ENCODE peak calls at places on chromosomes 6 and 20, in ten cellular contexts. H is T-helper 17 cell; M is LNCaP clone FGC; L is T-helper 2 cell; B is fibroblast of lung; Z is stimulated activated CD8-positive, alpha-beta memory T cell treated with anti-CD3 and anti-CD28 coated beads, Interleukin-2, amount 100 ng/mL, for 1 hour; C is heart right ventricle; X is brain pericyte; D is effector CD4-positive, alpha-beta T cell; U is esophagus squamous epithelium. N is an unnamed sample.

GRCh38 chr20:63312690-63313348 is 19.8 kb downstream of the COL20A1 start:
- DNase-seq in L (no peak), H (no peak), D (no peak), X (no peak), Z (no peak), M (no peak), C (peak), U (no peak), B (no peak), N (no peak)

GRCh38 chr20:62659488-62659887 is 17.2 kb downstream of the SLCO4A1 start:
- DNase-seq in Z (no peak), M (no peak), B (no peak), D (no peak), U (no peak), C (no peak), X (no peak), H (no peak), L (no peak), N (no peak)

GRCh38 chr6:41702089-41702745 is 33.2 kb downstream of the TFEB start:
- DNase-seq in X (no peak), L (no peak), C (no peak), M (no peak), U (no peak), D (no peak), H (no peak), Z (no peak), B (no peak), N (no peak)

GRCh38 chr6:3745566-3746118 is 5.9 kb downstream of the PXDC1 start:
- DNase-seq in D (no peak), Z (no peak), H (no peak), M (no peak), U (no peak), L (no peak), C (no peak), B (no peak), X (no peak), N (no peak)

GRCh38 chr6:98044791-98045190 is 761.8 kb upstream of the MMS22L start:
- DNase-seq in D (no peak), X (no peak), Z (no peak), L (no peak), M (no peak), U (no peak), C (no peak), B (no peak), H (no peak), N (no peak)

GRCh38 chr20:62605996-62606395 is 36.3 kb upstream of the SLCO4A1 start:
- DNase-seq in Z (no peak), C (no peak), U (no peak), D (no peak), X (no peak), L (no peak), B (no peak), M (no peak), H (no peak), N (no peak)

GRCh38 chr20:63775096-63775978 is 35.8 kb downstream of the SLC2A4RG start:
- DNase-seq in D (no peak), Z (no peak), B (peak), L (no peak), U (no peak), H (no peak), X (no peak), C (no peak), M (no peak), N (no peak)

GRCh38 chr20:50921055-50921454 is 10.2 kb downstream of the ADNP start:
- DNase-seq in M (no peak), C (no peak), U (no peak), Z (no peak), D (no peak), X (no peak), B (peak), H (no peak), L (no peak), N (no peak)

GRCh38 chr20:38225240-38225899 is 35.2 kb downstream of the KIAA1755 start:
- DNase-seq in D (no peak), U (no peak), B (no peak), M (no peak), H (no peak), C (no peak), Z (no peak), X (no peak), L (no peak), N (no peak)

GRCh38 chr20:63641146-63641791 is 12.0 kb downstream of the STMN3 start:
- DNase-seq in M (no peak), U (no peak), D (peak), B (no peak), C (no peak), X (no peak), L (peak), H (peak), Z (no peak), N (no peak)

GRCh38 chr6:143536461-143536865 is 24.9 kb upstream of the FUCA2 start:
- DNase-seq in M (no peak), D (peak), L (peak), H (peak), Z (peak), X (no peak), U (no peak), B (peak), C (no peak), N (peak)

GRCh38 chr6:147022041-147022440 is 182.2 kb upstream of the STXBP5 start:
- DNase-seq in L (no peak), C (no peak), B (peak), X (no peak), H (no peak), U (no peak), M (no peak), Z (no peak), D (no peak), N (no peak)

GRCh38 chr6:154408906-154409500 is 52.4 kb upstream of the IPCEF1 start:
- DNase-seq in U (no peak), M (no peak), Z (no peak), C (no peak), X (no peak), L (no peak), D (no peak), B (peak), H (no peak), N (no peak)

GRCh38 chr6:11354019-11354418 is 121.6 kb upstream of the NEDD9 start:
- DNase-seq in C (peak), M (no peak), L (peak), Z (peak), B (peak), U (no peak), H (no peak), D (peak), X (peak), N (no peak)

GRCh38 chr6:83151114-83151513 is 42.0 kb downstream of the PGM3 start:
- DNase-seq in U (no peak), M (no peak), C (no peak), H (no peak), B (no peak), Z (no peak), D (no peak), X (no peak), L (no peak), N (no peak)

GRCh38 chr6:32581275-32582095 is 8.2 kb downstream of the HLA-DRB1 start:
- DNase-seq in Z (no peak), U (no peak), D (no peak), L (no peak), X (no peak), M (no peak), C (no peak), B (no peak), H (no peak), N (no peak)

GRCh38 chr6:45791181-45791580 is 224.5 kb downstream of the CLIC5 start:
- DNase-seq in L (no peak), U (no peak), Z (no peak), B (peak), D (no peak), M (no peak), C (no peak), X (no peak), H (no peak), N (no peak)

GRCh38 chr6:157460182-157460999 is 79.4 kb downstream of the ZDHHC14 start:
- DNase-seq in X (no peak), B (peak), D (no peak), L (no peak), U (no peak), C (no peak), M (no peak), H (no peak), Z (no peak), N (no peak)

GRCh38 chr20:32823078-32823477 is 3.3 kb downstream of the MAPRE1 start:
- DNase-seq in X (no peak), H (no peak), L (no peak), D (no peak), U (no peak), C (no peak), M (no peak), Z (no peak), B (peak), N (no peak)

GRCh38 chr6:113120214-113120576 is 737.0 kb upstream of the MARCKS start:
- DNase-seq in D (no peak), X (no peak), L (no peak), Z (no peak), M (no peak), U (no peak), B (peak), C (no peak), H (no peak), N (no peak)

N was measured in GM12892.